ENCODE peak calls at places on chromosomes 4 and X, in six cellular contexts. C is suprapubic skin, V is sigmoid colon, E is transverse colon, O is esophagus muscularis mucosa, S is GM12878. K is an unnamed sample. For H3K4me1, the result is how much of the 10 kb centered on the place peaks cover.

GRCh38 chr4:140141196-140141845 is 12.7 kb downstream of the MAML3 start:
- DNase-seq in S (no peak), E (no peak), C (no peak), O (no peak), V (no peak), K (no peak)

GRCh38 chrX:43559643-43560042 is 96.5 kb upstream of the MAOA start:
- DNase-seq in O (no peak), S (no peak), E (peak), V (peak), C (no peak), K (peak)

GRCh38 chr4:1033840-1034551 is 22.6 kb downstream of the FGFRL1 start:
- DNase-seq in E (no peak), O (no peak), V (no peak), S (no peak), C (no peak), K (no peak)

GRCh38 chrX:57178605-57179004 is 41.4 kb upstream of the SPIN2A start:
- DNase-seq in V (no peak), S (no peak), E (no peak), O (no peak), C (no peak), K (no peak)

GRCh38 chrX:1529756-1530155 is 7.2 kb downstream of the P2RY8 start:
- DNase-seq in O (no peak), E (no peak), V (no peak), C (no peak), S (no peak), K (no peak)

GRCh38 chr4:150419939-150420338 is 162.0 kb upstream of the MAB21L2 start:
- DNase-seq in C (no peak), E (no peak), S (no peak), V (no peak), O (no peak), K (no peak)

GRCh38 chrX:130263016-130263415 is 5.7 kb downstream of the ZNF280C start:
- DNase-seq in C (no peak), V (no peak), S (no peak), E (no peak), O (no peak), K (no peak)

GRCh38 chrX:270848-271367 is 10.3 kb upstream of the PLCXD1 start:
- DNase-seq in O (no peak), E (no peak), V (peak), S (no peak), C (peak), K (peak)

GRCh38 chr4:52659722-52660261 is 691 bp upstream of the USP46 start:
- DNase-seq in C (peak), V (peak), O (no peak), S (no peak), E (peak), K (peak)

GRCh38 chrX:152821145-152821765 is 9.3 kb downstream of the CETN2 start:
- DNase-seq in C (no peak), O (no peak), S (no peak), V (no peak), E (peak), K (no peak)

GRCh38 chr4:108881190-108881589 is 118.3 kb upstream of the ETNPPL start:
- DNase-seq in E (no peak), S (no peak), O (no peak), C (no peak), V (no peak), K (no peak)

GRCh38 chr4:187059895-187060294 is 336.2 kb upstream of the FAT1 start:
- DNase-seq in O (no peak), E (no peak), S (no peak), V (no peak), C (no peak), K (no peak)

GRCh38 chr4:123312951-123313592 is 83.5 kb upstream of the SPRY1 start:
- DNase-seq in S (no peak), E (no peak), O (no peak), C (no peak), V (no peak), K (no peak)

GRCh38 chrX:97039363-97040029 is 155.8 kb downstream of the RPA4 start:
- DNase-seq in E (peak), S (peak), V (peak), O (no peak), C (no peak), K (no peak)

GRCh38 chrX:858542-859078 is 228.0 kb downstream of the SHOX start:
- DNase-seq in V (no peak), E (no peak), S (no peak), C (no peak), O (no peak), K (no peak)

DNA sequence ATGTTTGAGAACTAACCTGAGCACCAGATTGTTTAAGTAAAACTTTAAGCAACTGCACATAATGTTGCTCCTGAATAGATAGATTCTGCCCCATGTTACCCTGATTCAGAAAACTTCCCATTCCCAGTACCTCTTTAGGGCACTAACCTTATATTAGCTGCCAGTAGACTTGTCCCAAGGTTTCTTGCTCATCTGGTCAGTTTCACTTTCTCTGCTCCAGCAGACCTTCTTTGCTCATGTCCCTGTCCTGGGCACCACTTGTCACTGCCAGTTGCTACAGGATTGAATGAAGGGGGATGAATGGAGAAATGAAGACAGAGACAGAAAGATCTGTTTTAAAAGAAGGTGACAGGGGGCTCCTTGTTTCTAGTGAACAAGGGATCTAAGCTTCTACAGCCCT is 65.2 kb upstream of the UGT2B10 start:
- DNase-seq in S (no peak), E (no peak), O (no peak), V (no peak), C (no peak), K (no peak)
- H3K4me1 ChIP-seq in S (under half), E (under half), O (under half), V (under half), C (under half), K (under half)

GRCh38 chr4:146639414-146639814 is 721 bp downstream of the POU4F2 start:
- DNase-seq in S (no peak), O (no peak), C (no peak), V (no peak), E (no peak), K (no peak)
- TF ChIP-seq POLR2AphosphoS5 in S (no peak), O (no peak), C (no peak), V (no peak), E (no peak), K (no peak)

DNA sequence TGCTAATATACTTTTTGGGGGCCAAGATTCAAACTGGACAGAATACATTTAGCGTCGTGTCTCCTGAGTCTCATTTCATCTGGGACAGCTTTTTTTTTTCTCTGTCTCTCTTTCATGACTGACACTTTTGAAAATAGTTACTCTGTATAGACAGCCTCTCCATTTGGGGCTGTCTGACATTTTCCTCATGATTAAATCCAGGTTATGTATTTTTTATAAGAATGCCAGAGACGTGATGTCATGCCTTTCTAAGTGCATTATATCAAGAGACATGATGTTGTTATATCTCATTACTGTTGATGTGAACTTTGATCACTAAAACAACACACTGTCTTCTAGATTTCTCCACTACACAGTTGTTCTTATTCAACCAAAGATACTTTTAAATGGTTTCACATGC is 199.0 kb downstream of the BANK1 start:
- DNase-seq in E (no peak), C (no peak), S (no peak), V (no peak), O (no peak), K (no peak)
- TF ChIP-seq EP300 in E (no peak), C (no peak), S (no peak), V (no peak), O (no peak), K (no peak)

GRCh38 chr4:152107736-152108500 is 347.1 kb upstream of the GATB start:
- DNase-seq in E (no peak), O (peak), S (no peak), V (no peak), C (no peak), K (no peak)
- H3K4me1 ChIP-seq in E (under half), O (under half), S (under half), V (under half), C (under half), K (under half)

GRCh38 chrX:24125028-24125612 is 24.4 kb upstream of the ZFX start:
- DNase-seq in C (no peak), S (no peak), O (no peak), V (no peak), E (no peak), K (no peak)

GRCh38 chrX:24124227-24124799 is 25.2 kb upstream of the ZFX start:
- DNase-seq in E (no peak), V (no peak), S (no peak), C (no peak), O (no peak), K (no peak)
- TF ChIP-seq POLR2AphosphoS5 in E (no peak), V (no peak), S (no peak), C (no peak), O (no peak), K (no peak)

GRCh38 chrX:123399709-123400108 is 215.6 kb downstream of the GRIA3 start:
- DNase-seq in S (no peak), C (no peak), V (no peak), O (no peak), E (no peak), K (no peak)
- TF ChIP-seq EP300 in S (no peak), C (no peak), V (no peak), O (no peak), E (no peak), K (no peak)

GRCh38 chr4:32025840-32026459 is 1305.8 kb downstream of the PCDH7 start:
- DNase-seq in S (no peak), O (no peak), E (peak), V (no peak), C (no peak), K (no peak)

DNA sequence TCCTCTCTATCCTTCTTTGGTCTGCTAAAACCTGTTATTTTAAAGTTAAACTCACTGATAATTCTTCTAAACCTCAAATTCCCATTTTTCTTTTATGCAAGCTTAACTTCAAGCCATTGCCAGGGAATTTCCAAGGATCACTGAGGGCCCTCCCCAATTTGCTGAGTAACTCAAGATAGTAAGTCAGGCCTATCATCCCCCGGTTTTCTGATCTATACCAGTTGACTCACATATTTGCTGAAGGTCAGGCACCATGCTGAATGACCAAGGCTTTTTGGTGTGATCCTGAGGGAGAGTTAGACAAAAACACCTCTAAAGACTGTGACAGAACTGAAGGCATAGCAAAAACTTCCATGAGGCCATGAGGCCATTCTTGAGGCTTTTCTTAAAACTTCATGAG is 1301.9 kb downstream of the PCDH7 start:
- DNase-seq in V (no peak), E (no peak), C (no peak), S (no peak), O (no peak), K (no peak)
- H3K4me1 ChIP-seq in V (under half), E (under half), C (under half), S (under half), O (under half), K (under half)

DNA sequence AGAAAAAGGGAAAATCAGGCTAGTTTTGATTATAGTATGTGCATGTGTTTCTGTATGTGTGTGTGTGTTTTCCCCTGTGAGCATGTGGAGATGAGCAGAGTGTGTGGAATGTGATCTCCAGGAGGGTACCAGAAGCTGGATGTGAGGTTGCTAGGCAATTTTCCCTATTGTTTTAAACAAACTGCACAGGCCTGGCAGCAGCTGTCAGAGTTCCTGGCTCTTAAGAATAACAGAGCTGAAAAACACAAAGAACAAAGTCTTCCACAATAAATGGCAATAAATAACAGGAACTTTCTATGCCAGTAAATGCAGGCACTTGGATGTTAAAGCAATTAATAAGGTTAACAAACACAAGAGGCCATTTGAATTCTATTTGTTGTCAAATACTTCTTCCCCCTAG is 344.6 kb upstream of the CTSO start:
- DNase-seq in S (no peak), C (no peak), O (no peak), E (peak), V (peak), K (no peak)
- TF ChIP-seq POLR2AphosphoS5 in S (no peak), C (no peak), O (no peak), E (peak), V (peak), K (no peak)

GRCh38 chr4:184238072-184238743 is 20.5 kb upstream of the ENPP6 start:
- DNase-seq in C (no peak), S (no peak), V (no peak), O (peak), E (no peak), K (no peak)
- TF ChIP-seq EP300 in C (no peak), S (no peak), V (no peak), O (no peak), E (no peak), K (no peak)

DNA sequence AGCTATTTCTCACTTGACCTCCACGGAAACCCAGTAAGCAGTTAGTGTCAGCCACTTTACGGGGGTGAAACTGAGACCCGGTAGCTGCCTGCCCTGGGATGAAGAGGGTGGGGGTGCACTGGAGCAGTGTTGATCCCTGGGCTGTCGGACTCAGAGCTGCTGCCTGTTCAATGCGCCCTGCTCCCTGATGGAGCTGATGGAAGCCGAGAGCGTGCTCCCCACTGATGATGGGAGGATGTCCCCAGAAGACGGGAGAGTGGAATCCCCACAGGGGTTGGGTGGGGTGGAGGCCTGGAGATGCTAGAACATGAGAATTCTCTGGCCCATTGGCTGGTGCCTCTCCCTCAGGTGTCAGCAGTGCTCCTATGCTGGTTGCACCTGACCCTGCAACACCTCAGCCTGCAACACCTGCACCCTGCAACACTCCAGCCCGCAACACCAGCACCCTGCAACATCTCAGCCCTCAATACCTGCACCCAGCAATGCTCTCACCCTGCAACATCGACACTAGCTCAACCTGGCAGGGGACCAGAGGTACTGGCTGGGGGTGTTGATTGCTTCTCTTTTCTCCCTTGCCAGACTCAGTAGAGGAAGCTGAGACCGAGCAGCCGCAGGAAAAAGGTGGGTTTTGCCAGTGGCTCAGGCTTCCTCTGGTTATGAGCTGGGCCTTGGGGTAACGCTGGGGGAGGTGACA is 25.7 kb downstream of the SH3TC1 start:
- DNase-seq in V (no peak), C (no peak), S (no peak), E (no peak), O (no peak), K (no peak)
- H3K4me1 ChIP-seq in V (under half), C (under half), S (under half), E (under half), O (under half), K (under half)